ENCODE peak calls at places on chromosomes 13 and 19, in four cellular contexts. K, D, L and F are unnamed samples.

GRCh38 chr19:14413765-14414171 is 5.4 kb downstream of the DDX39A start:
- DNase-seq in K (no peak), D (no peak), L (no peak), F (peak; percentile 66)

GRCh38 chr13:51590966-51591627 is 6.8 kb downstream of the WDFY2 start:
- DNase-seq in K (peak; percentile 99), D (peak; percentile 80), L (peak; percentile 35), F (peak; percentile 98)

GRCh38 chr13:110677731-110678545 is 28.0 kb downstream of the CARS2 start:
- DNase-seq in K (no peak), D (peak; percentile 43), L (no peak), F (no peak)

GRCh38 chr13:33208290-33208990 is 77.1 kb downstream of the STARD13 start:
- DNase-seq in K (no peak), D (no peak), L (no peak), F (peak; percentile 48)

GRCh38 chr13:23289917-23290357 is 109.2 kb downstream of the SGCG start:
- DNase-seq in K (peak; percentile 45), D (peak; percentile 92), L (no peak), F (peak; percentile 48)

GRCh38 chr13:75636339-75637095 is 387 bp downstream of the LMO7 start:
- DNase-seq in K (peak; percentile 56), D (no peak), L (peak; percentile 28), F (no peak)

GRCh38 chr13:60417734-60418133 is 20.7 kb downstream of the TDRD3 start:
- DNase-seq in K (no peak), D (no peak), L (no peak), F (no peak)

GRCh38 chr13:74217816-74218215 is 83.6 kb upstream of the KLF12 start:
- DNase-seq in K (peak; percentile 84), D (peak; percentile 62), L (no peak), F (no peak)

GRCh38 chr19:16094360-16095070 is 17.2 kb upstream of the RAB8A start:
- DNase-seq in K (peak; percentile 64), D (no peak), L (no peak), F (no peak)

GRCh38 chr19:48637948-48638830 is 1.0 kb upstream of the DBP start:
- DNase-seq in K (peak; percentile 98), D (peak; percentile 83), L (peak; percentile 89), F (peak; percentile 91)

DNA sequence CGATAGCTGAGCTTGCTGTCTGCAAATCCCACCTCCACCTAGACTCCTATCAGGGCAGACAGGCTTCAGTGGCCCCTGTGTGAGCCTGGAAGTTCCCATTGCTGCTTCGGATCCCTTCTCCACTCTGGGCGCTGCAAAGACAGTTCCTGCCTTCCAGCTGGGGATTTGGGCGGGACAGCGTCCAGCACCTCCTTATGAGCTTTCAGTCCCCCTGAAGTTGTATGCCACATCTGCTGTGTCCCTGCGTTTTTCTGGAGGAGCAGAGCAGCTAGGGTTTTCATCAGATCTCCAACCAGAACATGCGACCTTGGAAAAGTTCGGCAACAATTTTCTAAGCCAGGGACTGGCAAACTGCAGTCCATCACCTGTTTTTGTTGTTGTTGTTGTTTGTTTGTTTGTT is 38.0 kb downstream of the ARHGEF18 start:
- DNase-seq in K (no peak), D (no peak), L (no peak), F (no peak)
- H3K4me3 ChIP-seq in K (no peak overlapping the region), D (no peak overlapping the region), L (no peak overlapping the region), F (no peak overlapping the region)

DNA sequence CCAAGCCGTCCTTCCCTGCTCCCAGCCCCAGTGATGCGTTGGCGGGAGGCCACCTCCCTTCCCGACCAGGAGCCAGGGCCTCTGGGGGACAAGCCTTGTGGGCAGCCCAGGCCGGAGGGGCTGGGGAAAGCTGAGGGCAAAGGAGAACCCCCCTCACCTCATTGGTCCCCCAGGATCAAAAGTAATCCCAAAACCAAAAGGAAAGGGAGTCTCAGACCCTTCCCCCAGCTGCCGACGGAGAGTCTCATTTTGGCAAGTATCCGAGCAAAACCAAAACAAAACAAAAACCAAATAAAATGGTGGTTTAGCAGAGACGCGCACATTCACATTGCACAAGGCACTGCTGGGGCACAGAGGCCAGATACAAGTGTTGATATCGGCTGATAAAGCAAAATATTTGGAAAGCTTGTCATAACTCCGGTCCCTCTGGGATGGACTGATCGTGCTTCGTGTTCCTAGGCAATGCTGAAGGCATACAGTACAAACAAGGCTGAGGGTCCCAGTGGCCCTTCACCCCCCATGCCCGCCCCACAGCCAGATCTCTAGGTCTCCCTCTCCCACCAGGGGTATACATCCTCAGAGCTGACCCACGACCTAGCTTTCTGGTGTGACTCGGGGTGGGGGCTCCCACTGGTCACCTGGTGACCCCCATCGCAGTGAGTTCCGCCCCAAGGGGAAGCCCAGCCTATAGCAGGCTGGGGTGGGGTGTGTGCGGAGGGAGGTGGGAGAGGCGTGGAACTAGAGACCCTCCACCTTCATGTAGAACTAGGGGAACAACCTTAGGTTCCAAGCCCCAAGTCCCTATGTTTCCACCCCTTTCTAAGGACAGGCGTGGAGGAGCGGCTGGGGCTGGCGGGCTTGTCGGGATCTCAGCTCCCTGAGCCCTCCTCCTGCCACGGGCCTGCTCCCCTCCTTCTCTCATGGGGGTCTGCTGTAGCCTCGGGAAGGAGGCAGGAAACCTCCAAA is 2.0 kb downstream of the CEBPA start:
- DNase-seq in K (peak; percentile 12), D (no peak), L (peak; percentile 43), F (no peak)
- H3K4me3 ChIP-seq in K (peak overlapping the region; percentile 20), D (no peak overlapping the region), L (peak overlapping the region; percentile 56), F (no peak overlapping the region)

DNA sequence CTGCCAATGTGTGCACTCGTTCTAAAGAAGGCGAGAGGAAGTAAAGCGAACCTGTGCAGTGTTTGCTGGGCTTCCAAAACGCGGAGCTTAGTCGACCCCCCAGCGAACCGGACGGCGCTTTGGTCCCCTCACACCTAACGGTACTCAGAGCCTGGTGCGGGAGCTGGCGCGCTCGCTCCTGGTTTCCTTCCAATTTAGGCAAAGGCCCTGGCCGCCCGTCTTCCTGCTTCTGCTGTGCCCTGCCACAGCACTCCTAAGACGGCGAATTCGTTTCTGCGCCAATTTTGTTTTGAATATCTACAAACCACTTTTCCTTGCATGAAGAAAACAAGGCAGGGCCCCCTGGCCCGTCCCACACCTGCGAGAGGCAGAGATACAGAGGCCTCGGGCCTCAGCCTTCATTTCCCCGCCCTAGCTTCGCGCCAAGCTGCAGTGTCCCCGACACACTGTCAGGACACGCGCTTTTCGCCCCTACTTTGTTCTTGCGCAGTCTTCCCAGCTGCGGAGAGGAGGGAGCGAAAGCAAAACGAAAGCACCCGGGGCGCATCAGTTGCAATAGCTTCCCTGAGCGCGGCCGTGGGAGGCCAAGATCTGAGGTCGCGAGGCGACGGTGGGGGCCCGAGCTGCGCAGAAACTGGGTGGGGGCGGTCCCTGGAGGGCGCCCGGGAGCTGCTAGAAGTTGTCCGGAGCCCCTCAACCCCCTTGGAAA is 111.9 kb downstream of the KCNRG start:
- DNase-seq in K (peak; percentile 25), D (no peak), L (peak; percentile 54), F (peak; percentile 43)
- H3K4me3 ChIP-seq in K (peak overlapping the region; percentile 36), D (peak overlapping the region; percentile 52), L (peak overlapping the region; percentile 36), F (peak overlapping the region; percentile 24)

GRCh38 chr19:46350758-46351159 is 3.9 kb downstream of the PPP5C start:
- DNase-seq in K (no peak), D (no peak), L (no peak), F (no peak)
- H3K4me3 ChIP-seq in K (no peak overlapping the region), D (no peak overlapping the region), L (no peak overlapping the region), F (no peak overlapping the region)

GRCh38 chr13:49495783-49496762 is at the start of gene PHF11:
- DNase-seq in K (peak; percentile 78), D (peak; percentile 64), L (peak; percentile 71), F (peak; percentile 73)
- H3K4me3 ChIP-seq in K (peak within 1 kb of the TSS; percentile 68), D (peak within 1 kb of the TSS; percentile 65), L (peak within 1 kb of the TSS; percentile 42), F (peak within 1 kb of the TSS; percentile 68)